ENCODE peak calls at places on chromosomes 6 and 20, in ten cellular contexts. One of them, this sample, is unnamed.

GRCh38 chr6:80527552-80528052 is 421.1 kb downstream of the BCKDHB start:
- DNase-seq in GM23248: no peak
- DNase-seq in neuronal stem cell: no peak
- DNase-seq in GM23338: no peak
- DNase-seq in fibroblast of lung: no peak
- DNase-seq in PC-9: peak; percentile 91
- DNase-seq in neural progenitor cell: no peak
- DNase-seq in mammary epithelial cell: peak; percentile 40
- DNase-seq in hepatocyte: peak; percentile 41
- DNase-seq in HepG2: peak; percentile 93
- DNase-seq in this sample: no peak

GRCh38 chr6:56377295-56377694 is 129.9 kb upstream of the COL21A1 start:
- DNase-seq in GM23248: no peak
- DNase-seq in neuronal stem cell: no peak
- DNase-seq in GM23338: no peak
- DNase-seq in fibroblast of lung: no peak
- DNase-seq in PC-9: no peak
- DNase-seq in neural progenitor cell: no peak
- DNase-seq in mammary epithelial cell: no peak
- DNase-seq in hepatocyte: no peak
- DNase-seq in HepG2: no peak
- DNase-seq in this sample: no peak

GRCh38 chr20:58102252-58102651 is 126.2 kb downstream of the ANKRD60 start:
- DNase-seq in GM23248: peak; percentile 34
- DNase-seq in neuronal stem cell: no peak
- DNase-seq in GM23338: no peak
- DNase-seq in fibroblast of lung: peak; percentile 80
- DNase-seq in PC-9: peak; percentile 69
- DNase-seq in neural progenitor cell: no peak
- DNase-seq in mammary epithelial cell: peak; percentile 88
- DNase-seq in hepatocyte: no peak
- DNase-seq in HepG2: no peak
- DNase-seq in this sample: no peak

GRCh38 chr6:75802366-75802765 is 53.3 kb downstream of the MYO6 start:
- DNase-seq in GM23248: peak; percentile 21
- DNase-seq in neuronal stem cell: no peak
- DNase-seq in GM23338: no peak
- DNase-seq in fibroblast of lung: peak; percentile 69
- DNase-seq in PC-9: no peak
- DNase-seq in neural progenitor cell: no peak
- DNase-seq in mammary epithelial cell: peak; percentile 59
- DNase-seq in hepatocyte: no peak
- DNase-seq in HepG2: no peak
- DNase-seq in this sample: no peak

GRCh38 chr6:140441256-140441655 is 1066.8 kb upstream of the CITED2 start:
- DNase-seq in GM23248: peak; percentile 28
- DNase-seq in neuronal stem cell: peak; percentile 48
- DNase-seq in GM23338: peak; percentile 69
- DNase-seq in fibroblast of lung: peak; percentile 63
- DNase-seq in PC-9: no peak
- DNase-seq in neural progenitor cell: peak; percentile 74
- DNase-seq in mammary epithelial cell: peak; percentile 28
- DNase-seq in hepatocyte: peak; percentile 76
- DNase-seq in HepG2: peak; percentile 46
- DNase-seq in this sample: no peak

GRCh38 chr6:35776364-35777215 is at the start of gene CLPSL2:
- DNase-seq in GM23248: peak; percentile 37
- DNase-seq in neuronal stem cell: no peak
- DNase-seq in GM23338: peak; percentile 84
- DNase-seq in fibroblast of lung: no peak
- DNase-seq in PC-9: peak; percentile 55
- DNase-seq in neural progenitor cell: peak; percentile 71
- DNase-seq in mammary epithelial cell: no peak
- DNase-seq in hepatocyte: peak; percentile 47
- DNase-seq in HepG2: no peak
- DNase-seq in this sample: no peak

GRCh38 chr20:32111763-32112162 is 2.2 kb downstream of the TM9SF4 start:
- DNase-seq in GM23248: peak; percentile 12
- DNase-seq in neuronal stem cell: no peak
- DNase-seq in GM23338: no peak
- DNase-seq in fibroblast of lung: no peak
- DNase-seq in PC-9: no peak
- DNase-seq in neural progenitor cell: no peak
- DNase-seq in mammary epithelial cell: no peak
- DNase-seq in hepatocyte: no peak
- DNase-seq in HepG2: no peak
- DNase-seq in this sample: no peak

GRCh38 chr6:105621564-105622175 is 218.8 kb upstream of the PREP start:
- DNase-seq in GM23248: no peak
- DNase-seq in neuronal stem cell: no peak
- DNase-seq in GM23338: no peak
- DNase-seq in fibroblast of lung: no peak
- DNase-seq in PC-9: no peak
- DNase-seq in neural progenitor cell: no peak
- DNase-seq in mammary epithelial cell: no peak
- DNase-seq in hepatocyte: no peak
- DNase-seq in HepG2: no peak
- DNase-seq in this sample: no peak

GRCh38 chr6:40044196-40044595 is 109.9 kb upstream of the MOCS1 start:
- DNase-seq in GM23248: no peak
- DNase-seq in neuronal stem cell: no peak
- DNase-seq in GM23338: no peak
- DNase-seq in fibroblast of lung: no peak
- DNase-seq in PC-9: no peak
- DNase-seq in neural progenitor cell: no peak
- DNase-seq in mammary epithelial cell: peak; percentile 56
- DNase-seq in hepatocyte: no peak
- DNase-seq in HepG2: no peak
- DNase-seq in this sample: no peak

GRCh38 chr6:163122365-163122764 is 292.2 kb upstream of the QKI start:
- DNase-seq in GM23248: no peak
- DNase-seq in neuronal stem cell: no peak
- DNase-seq in GM23338: no peak
- DNase-seq in fibroblast of lung: no peak
- DNase-seq in PC-9: no peak
- DNase-seq in neural progenitor cell: no peak
- DNase-seq in mammary epithelial cell: no peak
- DNase-seq in hepatocyte: no peak
- DNase-seq in HepG2: no peak
- DNase-seq in this sample: no peak

GRCh38 chr6:75934643-75935472 is 137.6 kb downstream of the IMPG1 start:
- DNase-seq in GM23248: peak; percentile 84
- DNase-seq in neuronal stem cell: peak; percentile 87
- DNase-seq in GM23338: peak; percentile 94
- DNase-seq in fibroblast of lung: peak; percentile 77
- DNase-seq in PC-9: no peak
- DNase-seq in neural progenitor cell: peak; percentile 88
- DNase-seq in mammary epithelial cell: peak; percentile 57
- DNase-seq in hepatocyte: peak; percentile 84
- DNase-seq in HepG2: peak; percentile 70
- DNase-seq in this sample: peak; percentile 61

GRCh38 chr6:33419580-33420492 is at the start of gene SYNGAP1:
- DNase-seq in GM23248: peak; percentile 63
- DNase-seq in neuronal stem cell: no peak
- DNase-seq in GM23338: peak; percentile 76
- DNase-seq in fibroblast of lung: peak; percentile 74
- DNase-seq in PC-9: no peak
- DNase-seq in neural progenitor cell: peak; percentile 78
- DNase-seq in mammary epithelial cell: no peak
- DNase-seq in hepatocyte: peak; percentile 75
- DNase-seq in HepG2: no peak
- DNase-seq in this sample: peak; percentile 27

GRCh38 chr20:20076297-20077065 is 24.1 kb downstream of the CFAP61 start:
- DNase-seq in GM23248: peak; percentile 74
- DNase-seq in neuronal stem cell: no peak
- DNase-seq in GM23338: no peak
- DNase-seq in fibroblast of lung: peak; percentile 44
- DNase-seq in PC-9: peak; percentile 48
- DNase-seq in neural progenitor cell: no peak
- DNase-seq in mammary epithelial cell: peak; percentile 26
- DNase-seq in hepatocyte: peak; percentile 33
- DNase-seq in HepG2: no peak
- DNase-seq in this sample: no peak

GRCh38 chr6:130680118-130680517 is 147.1 kb upstream of the SMLR1 start:
- DNase-seq in GM23248: peak; percentile 73
- DNase-seq in neuronal stem cell: no peak
- DNase-seq in GM23338: no peak
- DNase-seq in fibroblast of lung: peak; percentile 74
- DNase-seq in PC-9: no peak
- DNase-seq in neural progenitor cell: no peak
- DNase-seq in mammary epithelial cell: peak; percentile 83
- DNase-seq in hepatocyte: no peak
- DNase-seq in HepG2: no peak
- DNase-seq in this sample: no peak

DNA sequence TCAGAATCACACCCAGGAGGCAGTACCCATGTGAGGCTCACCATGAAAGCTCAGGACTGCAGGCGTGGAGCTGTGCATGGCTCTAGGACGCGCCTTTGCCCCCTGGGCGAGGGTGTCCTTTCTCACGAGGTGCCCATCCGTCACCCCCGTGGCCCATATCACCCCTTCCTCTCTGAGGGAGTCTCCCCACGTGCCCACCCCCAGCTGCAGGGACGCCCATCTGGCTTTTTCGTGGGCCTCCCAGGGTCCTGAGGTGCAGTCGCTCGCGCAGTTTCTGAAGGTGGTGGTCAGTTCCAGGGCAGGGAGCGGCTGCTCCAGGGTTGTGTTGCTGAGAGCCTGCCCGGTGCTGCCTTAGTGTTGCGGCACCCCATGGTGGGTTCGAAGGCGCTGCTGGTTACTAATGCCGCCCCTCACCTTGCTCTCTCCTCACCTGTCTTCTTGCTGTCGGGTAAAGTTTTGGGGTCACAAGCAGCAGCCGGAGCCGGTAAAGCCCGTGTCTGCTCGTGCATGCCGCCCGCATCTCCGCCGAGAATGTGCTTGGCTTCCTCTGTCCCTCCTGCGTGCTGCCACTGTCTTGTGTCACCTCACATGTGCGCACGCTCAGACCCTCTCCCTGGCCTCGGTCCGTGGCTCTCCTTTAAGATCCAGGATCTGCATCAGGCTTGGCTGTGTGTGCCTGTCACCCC is 9.4 kb upstream of the COL20A1 start:
- DNase-seq in GM23248: no peak
- DNase-seq in neuronal stem cell: no peak
- DNase-seq in GM23338: no peak
- DNase-seq in fibroblast of lung: no peak
- DNase-seq in PC-9: no peak
- DNase-seq in neural progenitor cell: no peak
- DNase-seq in mammary epithelial cell: no peak
- DNase-seq in hepatocyte: no peak
- DNase-seq in HepG2: no peak
- DNase-seq in this sample: no peak
- H3K4me3 ChIP-seq in GM23248: no peak overlapping the region
- H3K4me3 ChIP-seq in neuronal stem cell: no peak overlapping the region
- H3K4me3 ChIP-seq in GM23338: no peak overlapping the region
- H3K4me3 ChIP-seq in fibroblast of lung: no peak overlapping the region
- H3K4me3 ChIP-seq in PC-9: no peak overlapping the region
- H3K4me3 ChIP-seq in neural progenitor cell: no peak overlapping the region
- H3K4me3 ChIP-seq in mammary epithelial cell: no peak overlapping the region
- H3K4me3 ChIP-seq in hepatocyte: no peak overlapping the region
- H3K4me3 ChIP-seq in HepG2: no peak overlapping the region
- H3K4me3 ChIP-seq in this sample: no peak overlapping the region

GRCh38 chr6:31851485-31851832 is 11.2 kb downstream of the NEU1 start:
- DNase-seq in GM23248: peak; percentile 54
- DNase-seq in neuronal stem cell: no peak
- DNase-seq in GM23338: no peak
- DNase-seq in fibroblast of lung: peak; percentile 54
- DNase-seq in PC-9: no peak
- DNase-seq in neural progenitor cell: no peak
- DNase-seq in mammary epithelial cell: no peak
- DNase-seq in hepatocyte: no peak
- DNase-seq in HepG2: no peak
- DNase-seq in this sample: no peak
- H2AFZ ChIP-seq in GM23248: no peak overlapping the region
- H2AFZ ChIP-seq in neuronal stem cell: peak overlapping the region; percentile 5
- H2AFZ ChIP-seq in GM23338: peak overlapping the region; percentile 92
- H2AFZ ChIP-seq in fibroblast of lung: no peak overlapping the region
- H2AFZ ChIP-seq in PC-9: no peak overlapping the region
- H2AFZ ChIP-seq in neural progenitor cell: no peak overlapping the region
- H2AFZ ChIP-seq in mammary epithelial cell: no peak overlapping the region
- H2AFZ ChIP-seq in hepatocyte: no peak overlapping the region
- H2AFZ ChIP-seq in HepG2: peak overlapping the region; percentile 43
- H2AFZ ChIP-seq in this sample: no peak overlapping the region

DNA sequence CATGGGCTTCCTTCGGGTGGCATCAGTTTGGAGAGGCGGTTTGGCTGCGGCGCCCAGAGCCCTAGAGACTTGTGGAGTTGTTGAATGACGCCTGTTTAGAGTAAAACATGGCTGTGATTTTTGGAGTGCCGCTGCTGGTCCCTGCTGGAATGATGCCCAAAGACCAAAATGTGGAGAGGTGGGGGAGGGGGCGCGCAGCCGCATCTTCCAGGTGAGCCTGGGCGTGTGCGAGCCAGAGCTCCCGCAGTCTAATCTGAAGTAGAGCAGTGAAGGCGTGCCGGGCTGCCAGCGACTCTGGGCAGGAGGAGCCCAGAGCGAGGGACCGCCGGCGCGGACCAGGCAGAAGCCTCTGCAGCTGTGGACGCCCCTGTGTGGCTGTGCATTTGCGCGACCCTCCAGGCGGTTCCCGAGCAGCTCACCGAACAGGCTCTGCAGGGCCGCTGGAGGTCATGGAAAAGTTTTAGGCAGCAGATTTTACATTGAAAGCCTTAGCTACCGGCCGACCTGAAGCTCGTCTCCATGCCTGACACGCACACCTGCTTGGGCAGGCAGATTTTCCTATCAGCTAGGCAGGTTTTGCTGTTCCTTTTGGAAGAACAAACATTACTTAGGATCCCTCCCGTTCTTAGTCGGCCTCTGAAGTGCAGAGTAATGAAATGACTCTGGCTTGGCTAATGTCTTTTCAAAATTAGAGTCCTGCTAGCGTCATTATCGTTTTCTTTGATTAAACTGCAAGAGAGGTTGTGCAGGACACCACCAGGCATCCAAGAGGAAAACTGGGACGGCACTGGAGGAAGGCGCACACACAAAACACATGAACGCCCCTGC is 298.2 kb downstream of the PHACTR1 start:
- DNase-seq in GM23248: peak; percentile 22
- DNase-seq in neuronal stem cell: no peak
- DNase-seq in GM23338: peak; percentile 83
- DNase-seq in fibroblast of lung: no peak
- DNase-seq in PC-9: no peak
- DNase-seq in neural progenitor cell: peak; percentile 70
- DNase-seq in mammary epithelial cell: no peak
- DNase-seq in hepatocyte: peak; percentile 35
- DNase-seq in HepG2: no peak
- DNase-seq in this sample: no peak
- H3K4me3 ChIP-seq in GM23248: peak overlapping the region; percentile 68
- H3K4me3 ChIP-seq in neuronal stem cell: peak overlapping the region; percentile 60
- H3K4me3 ChIP-seq in GM23338: peak overlapping the region; percentile 79
- H3K4me3 ChIP-seq in fibroblast of lung: no peak overlapping the region
- H3K4me3 ChIP-seq in PC-9: no peak overlapping the region
- H3K4me3 ChIP-seq in neural progenitor cell: peak overlapping the region; percentile 59
- H3K4me3 ChIP-seq in mammary epithelial cell: no peak overlapping the region
- H3K4me3 ChIP-seq in hepatocyte: peak overlapping the region; percentile 42
- H3K4me3 ChIP-seq in HepG2: no peak overlapping the region
- H3K4me3 ChIP-seq in this sample: no peak overlapping the region

DNA sequence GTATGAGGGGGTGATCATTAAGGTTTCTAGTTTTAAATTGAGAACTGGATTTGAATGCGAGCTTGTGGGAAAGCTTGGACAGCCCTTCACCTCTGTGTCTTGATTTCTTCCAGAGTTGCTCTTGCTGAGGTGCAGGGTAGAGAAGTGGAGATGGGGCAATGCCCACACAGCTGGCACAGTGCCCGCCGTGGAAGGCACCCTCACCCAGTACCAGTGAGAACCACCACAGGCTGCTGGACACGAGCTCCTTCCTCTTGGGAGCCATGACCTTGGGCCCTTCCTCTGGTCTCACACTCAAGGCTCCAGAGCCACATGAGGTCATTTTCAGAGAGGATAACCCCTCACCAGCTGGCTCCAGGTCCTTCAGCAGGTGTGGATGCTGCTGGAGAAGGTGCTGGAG is 67.3 kb downstream of the DACT2 start:
- DNase-seq in GM23248: no peak
- DNase-seq in neuronal stem cell: no peak
- DNase-seq in GM23338: no peak
- DNase-seq in fibroblast of lung: no peak
- DNase-seq in PC-9: no peak
- DNase-seq in neural progenitor cell: no peak
- DNase-seq in mammary epithelial cell: no peak
- DNase-seq in hepatocyte: no peak
- DNase-seq in HepG2: no peak
- DNase-seq in this sample: no peak
- H2AFZ ChIP-seq in GM23248: no peak overlapping the region
- H2AFZ ChIP-seq in neuronal stem cell: no peak overlapping the region
- H2AFZ ChIP-seq in GM23338: no peak overlapping the region
- H2AFZ ChIP-seq in fibroblast of lung: no peak overlapping the region
- H2AFZ ChIP-seq in PC-9: no peak overlapping the region
- H2AFZ ChIP-seq in neural progenitor cell: no peak overlapping the region
- H2AFZ ChIP-seq in mammary epithelial cell: no peak overlapping the region
- H2AFZ ChIP-seq in hepatocyte: no peak overlapping the region
- H2AFZ ChIP-seq in HepG2: no peak overlapping the region
- H2AFZ ChIP-seq in this sample: no peak overlapping the region

This sample was measured in OCI-LY7.